ENCODE peak calls at places on chromosome 1, in six cellular contexts. C is adipocyte; G is naive thymus-derived CD4-positive, alpha-beta T cell; K is NB4; W is neural crest cell; D is HFF-Myc. U is an unnamed sample.

GRCh38 chr1:191641420-191642215 is 516.6 kb upstream of the RGS18 start:
- DNase-seq in W (no peak), D (no peak), C (peak), G (no peak), K (no peak), U (no peak)

GRCh38 chr1:187689137-187689536 is 860.4 kb downstream of the PLA2G4A start:
- DNase-seq in D (no peak), C (peak), K (no peak), G (no peak), W (no peak), U (no peak)

GRCh38 chr1:84083321-84083720 is 60.8 kb upstream of the PRKACB start:
- DNase-seq in C (no peak), D (no peak), G (no peak), K (no peak), W (no peak), U (no peak)

GRCh38 chr1:203328714-203329122 is 22.2 kb downstream of the FMOD start:
- DNase-seq in G (no peak), W (no peak), D (no peak), C (no peak), K (no peak), U (no peak)

GRCh38 chr1:31203215-31203614 is 36.5 kb downstream of the NKAIN1 start:
- DNase-seq in K (no peak), C (no peak), W (no peak), D (no peak), G (no peak), U (no peak)

GRCh38 chr1:112325504-112325903 is 70.5 kb upstream of the CTTNBP2NL start:
- DNase-seq in K (no peak), D (no peak), G (no peak), W (no peak), C (peak), U (peak)

GRCh38 chr1:66623812-66624211 is 89.9 kb downstream of the SGIP1 start:
- DNase-seq in K (no peak), C (peak), W (no peak), G (no peak), D (peak), U (no peak)

GRCh38 chr1:117735045-117735992 is 129.5 kb downstream of the TENT5C start:
- DNase-seq in C (peak), K (peak), D (no peak), G (peak), W (no peak), U (no peak)

GRCh38 chr1:200535605-200536004 is 84.9 kb downstream of the KIF14 start:
- DNase-seq in C (no peak), W (no peak), D (no peak), G (no peak), K (peak), U (no peak)

GRCh38 chr1:36248250-36248894 is 24.1 kb downstream of the THRAP3 start:
- DNase-seq in K (peak), D (peak), W (no peak), C (peak), G (no peak), U (peak)

GRCh38 chr1:4108341-4108740 is 208.3 kb upstream of the C1orf174 start:
- DNase-seq in K (no peak), D (no peak), C (no peak), W (no peak), G (peak), U (no peak)

GRCh38 chr1:34164510-34165381 is at the start of gene CSMD2:
- DNase-seq in G (no peak), K (no peak), W (peak), C (peak), D (no peak), U (peak)

GRCh38 chr1:54379481-54380284 is 26.5 kb downstream of the SSBP3 start:
- DNase-seq in W (no peak), G (no peak), D (no peak), C (no peak), K (no peak), U (no peak)

GRCh38 chr1:205313681-205314308 is 7.8 kb downstream of the NUAK2 start:
- DNase-seq in C (peak), G (peak), K (peak), D (no peak), W (peak), U (peak)

GRCh38 chr1:168095476-168095875 is 41.3 kb downstream of the GPR161 start:
- DNase-seq in K (no peak), D (no peak), C (no peak), W (no peak), G (no peak), U (no peak)

GRCh38 chr1:88890790-88891317 is 513 bp downstream of the GTF2B start:
- DNase-seq in W (no peak), K (peak), D (no peak), G (peak), C (peak), U (no peak)

GRCh38 chr1:10555635-10556429 is 81.1 kb downstream of the PEX14 start:
- DNase-seq in W (no peak), D (no peak), G (no peak), K (peak), C (no peak), U (peak)

GRCh38 chr1:21904475-21904724 is 32.7 kb downstream of the HSPG2 start:
- DNase-seq in D (no peak), G (no peak), W (no peak), C (no peak), K (no peak), U (no peak)

GRCh38 chr1:10559386-10559785 is 84.6 kb downstream of the PEX14 start:
- DNase-seq in C (no peak), G (no peak), D (no peak), W (no peak), K (no peak), U (no peak)

GRCh38 chr1:85229574-85230097 is 28.8 kb upstream of the SYDE2 start:
- DNase-seq in G (no peak), D (no peak), C (no peak), K (no peak), W (no peak), U (no peak)

GRCh38 chr1:201406831-201407406 is 7.8 kb upstream of the LAD1 start:
- DNase-seq in D (no peak), W (no peak), G (no peak), K (no peak), C (no peak), U (no peak)

GRCh38 chr1:53957231-53957818 is 11.2 kb downstream of the LRRC42 start:
- DNase-seq in C (peak), W (no peak), D (no peak), K (no peak), G (no peak), U (no peak)

GRCh38 chr1:161013104-161013590 is 7.8 kb downstream of the F11R start:
- DNase-seq in W (no peak), D (no peak), G (no peak), C (no peak), K (peak), U (no peak)

GRCh38 chr1:92340154-92340553 is 41.3 kb downstream of the RPAP2 start:
- DNase-seq in W (no peak), D (no peak), C (no peak), G (no peak), K (no peak), U (no peak)

GRCh38 chr1:8137406-8138244 is 111.5 kb upstream of the ERRFI1 start:
- DNase-seq in D (peak), K (no peak), W (no peak), G (no peak), C (peak), U (no peak)

GRCh38 chr1:228736844-228737415 is 1.7 kb downstream of the RHOU start:
- DNase-seq in G (no peak), C (no peak), K (no peak), D (no peak), W (no peak), U (no peak)